ENCODE peak calls at places on chromosomes 1 and 21, in ten cellular contexts. J, P, A, N, B, O, W, T, V and E are unnamed samples.

GRCh38 chr1:71080178-71080781 is 555 bp downstream of the ZRANB2 start:
- DNase-seq in T (no peak), A (peak), W (peak), B (no peak), O (no peak), V (no peak), J (no peak), N (no peak), P (peak), E (no peak)

GRCh38 chr21:34544032-34544496 is 32.1 kb upstream of the KCNE1 start:
- DNase-seq in B (no peak), W (peak), V (peak), J (peak), O (peak), N (peak), P (peak), T (peak), A (peak), E (no peak)

GRCh38 chr1:193013707-193014106 is 45.5 kb downstream of the UCHL5 start:
- DNase-seq in O (no peak), A (no peak), W (no peak), T (no peak), B (no peak), V (no peak), P (no peak), J (no peak), N (no peak), E (no peak)

GRCh38 chr1:153542956-153543737 is 2.4 kb upstream of the S100A5 start:
- DNase-seq in O (no peak), V (no peak), B (no peak), J (no peak), N (no peak), P (no peak), A (no peak), T (no peak), W (no peak), E (no peak)

GRCh38 chr1:50917128-50917795 is 42.8 kb downstream of the FAF1 start:
- DNase-seq in T (no peak), W (no peak), P (no peak), J (no peak), B (no peak), V (no peak), A (no peak), N (no peak), O (no peak), E (no peak)

GRCh38 chr1:31944205-31945089 is 6.3 kb upstream of the PTP4A2 start:
- DNase-seq in W (peak), P (peak), N (peak), B (no peak), T (peak), J (peak), V (peak), A (peak), O (peak), E (peak)

GRCh38 chr1:174222166-174222949 is 63.0 kb downstream of the RABGAP1L start:
- DNase-seq in V (no peak), A (no peak), O (no peak), J (no peak), P (no peak), N (no peak), B (peak), T (no peak), W (no peak), E (no peak)

GRCh38 chr1:201222125-201222524 is 31.5 kb downstream of the IGFN1 start:
- DNase-seq in A (no peak), W (peak), P (no peak), B (no peak), N (no peak), J (no peak), O (no peak), V (no peak), T (no peak), E (peak)

GRCh38 chr21:33025106-33025470 is 647 bp upstream of the OLIG2 start:
- DNase-seq in O (no peak), T (peak), V (no peak), J (no peak), B (no peak), A (peak), W (no peak), N (no peak), P (no peak), E (no peak)

GRCh38 chr21:41432567-41433460 is 6.8 kb downstream of the MX1 start:
- DNase-seq in B (no peak), P (no peak), T (no peak), O (no peak), V (no peak), A (no peak), W (peak), J (no peak), N (no peak), E (peak)

GRCh38 chr1:101043776-101044175 is 18.2 kb upstream of the DPH5 start:
- DNase-seq in A (no peak), N (no peak), O (no peak), W (no peak), B (peak), P (no peak), T (no peak), J (no peak), V (no peak), E (no peak)

GRCh38 chr1:181765627-181766026 is 282.3 kb downstream of the CACNA1E start:
- DNase-seq in B (no peak), P (no peak), O (no peak), T (no peak), A (no peak), W (no peak), V (no peak), J (no peak), N (no peak), E (no peak)

GRCh38 chr1:200107004-200107470 is 79.5 kb downstream of the NR5A2 start:
- DNase-seq in N (no peak), B (no peak), W (no peak), J (no peak), O (no peak), P (no peak), V (no peak), T (no peak), A (no peak), E (no peak)

GRCh38 chr1:12450831-12451559 is 167.0 kb downstream of the DHRS3 start:
- DNase-seq in W (no peak), O (no peak), T (no peak), N (no peak), V (no peak), P (no peak), A (no peak), B (no peak), J (no peak), E (no peak)

GRCh38 chr1:200038645-200038986 is 11.1 kb downstream of the NR5A2 start:
- DNase-seq in W (peak), V (no peak), P (no peak), T (no peak), A (peak), O (no peak), N (no peak), J (no peak), B (no peak), E (no peak)

GRCh38 chr1:116777831-116778830 is 23.9 kb downstream of the CD2 start:
- DNase-seq in P (no peak), N (no peak), V (no peak), B (no peak), W (no peak), A (no peak), J (no peak), O (no peak), T (no peak), E (no peak)

GRCh38 chr1:235632538-235633219 is 16.9 kb downstream of the GNG4 start:
- DNase-seq in B (no peak), T (no peak), J (no peak), N (no peak), V (no peak), O (no peak), A (peak), W (no peak), P (no peak), E (no peak)

GRCh38 chr1:181086926-181087325 is 1.6 kb upstream of the IER5 start:
- DNase-seq in A (no peak), W (no peak), T (no peak), V (no peak), B (no peak), N (no peak), O (no peak), P (no peak), J (peak), E (no peak)

GRCh38 chr1:170214117-170214979 is 68.6 kb downstream of the NTMT2 start:
- DNase-seq in V (no peak), O (no peak), B (no peak), N (no peak), W (no peak), P (no peak), A (no peak), J (no peak), T (no peak), E (no peak)

GRCh38 chr1:227225715-227226346 is 92.5 kb downstream of the CDC42BPA start:
- DNase-seq in T (no peak), B (peak), W (no peak), J (peak), V (no peak), P (no peak), N (no peak), O (no peak), A (no peak), E (no peak)

GRCh38 chr1:166511754-166512153 is 327.5 kb upstream of the POGK start:
- DNase-seq in A (no peak), W (no peak), P (no peak), J (no peak), T (no peak), N (no peak), B (no peak), O (no peak), V (no peak), E (no peak)

GRCh38 chr21:36859744-36860501 is 106.5 kb downstream of the HLCS start:
- DNase-seq in N (no peak), J (peak), B (no peak), W (peak), T (no peak), V (peak), A (no peak), O (peak), P (peak), E (no peak)

GRCh38 chr21:45015469-45015860 is 58.9 kb upstream of the ADARB1 start:
- DNase-seq in J (no peak), B (no peak), T (no peak), W (no peak), A (no peak), N (no peak), V (no peak), O (no peak), P (no peak), E (no peak)

GRCh38 chr1:205842177-205842576 is 7.8 kb downstream of the PM20D1 start:
- DNase-seq in B (no peak), N (no peak), A (peak), W (no peak), J (no peak), O (no peak), P (no peak), T (no peak), V (no peak), E (no peak)

GRCh38 chr1:173708787-173709186 is 6.0 kb upstream of the KLHL20 start:
- DNase-seq in B (no peak), A (no peak), O (no peak), J (no peak), P (no peak), W (no peak), V (no peak), N (no peak), T (no peak), E (no peak)

GRCh38 chr21:25561668-25562641 is 45.3 kb downstream of the MRPL39 start:
- DNase-seq in P (no peak), W (peak), T (peak), J (peak), A (peak), B (no peak), N (peak), O (peak), V (peak), E (peak)

GRCh38 chr1:162678439-162678838 is 46.2 kb downstream of the DDR2 start:
- DNase-seq in J (peak), W (no peak), O (no peak), N (no peak), T (no peak), P (peak), B (no peak), A (no peak), V (no peak), E (no peak)

GRCh38 chr1:45493116-45493697 is 2.2 kb upstream of the TESK2 start:
- DNase-seq in J (peak), W (peak), V (peak), A (peak), B (no peak), N (no peak), T (peak), P (peak), O (peak), E (no peak)

GRCh38 chr1:199701731-199702130 is 325.8 kb upstream of the NR5A2 start:
- DNase-seq in W (no peak), P (no peak), A (no peak), B (no peak), O (no peak), J (no peak), T (no peak), V (no peak), N (no peak), E (no peak)

DNA sequence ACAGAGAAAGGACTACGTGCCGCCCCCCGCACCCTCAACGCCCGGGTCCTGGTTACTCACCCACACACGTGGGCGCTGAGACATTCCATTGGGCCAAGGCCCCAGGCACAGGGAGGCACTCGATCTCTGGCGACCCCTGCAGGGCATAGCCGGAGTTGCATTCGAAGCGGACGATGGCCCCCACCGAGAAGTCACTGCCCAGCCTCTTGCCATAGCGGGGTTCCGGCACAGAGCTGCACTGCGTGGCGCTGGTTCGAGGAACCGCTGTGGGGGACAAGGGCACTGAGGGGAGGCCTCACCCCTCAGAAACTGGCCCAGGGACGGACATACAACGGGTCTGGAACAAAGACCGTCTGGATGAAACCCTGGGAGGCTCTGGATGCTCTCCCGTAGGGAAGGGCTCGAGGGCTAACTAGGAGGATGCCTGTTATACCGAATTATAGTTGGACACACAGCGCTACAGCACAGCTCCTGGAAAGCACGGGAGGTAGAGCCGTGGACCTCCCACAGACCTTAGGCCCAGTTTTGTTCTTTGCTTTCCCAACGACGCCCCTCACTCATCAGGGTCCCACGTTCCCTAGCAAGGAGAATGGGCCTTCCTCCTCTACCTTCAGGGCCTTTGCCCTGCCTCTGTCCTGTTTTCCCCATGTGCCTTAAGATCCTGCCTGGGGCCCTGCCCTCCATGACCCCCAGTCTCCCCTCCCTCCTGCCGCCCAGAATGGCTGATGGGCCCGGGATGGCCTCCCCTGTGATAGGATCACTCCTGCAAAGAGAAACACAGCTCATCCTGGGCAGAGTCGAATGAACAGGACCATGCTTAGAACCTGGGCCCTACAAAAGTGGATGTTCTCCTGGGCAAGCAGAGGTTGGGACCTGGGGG is 152.8 kb downstream of the ZSCAN20 start:
- DNase-seq in J (no peak), N (no peak), V (no peak), P (no peak), W (no peak), T (no peak), O (no peak), B (no peak), A (no peak), E (peak)
- TF ChIP-seq CTCF in J (peak), N (peak), V (no peak), P (no peak), W (no peak), T (peak), O (no peak), B (no peak), A (peak), E (peak)

GRCh38 chr1:203349757-203350522 is 982 bp downstream of the FMOD start:
- DNase-seq in P (no peak), W (no peak), B (no peak), A (no peak), O (no peak), N (no peak), J (no peak), V (no peak), T (no peak), E (no peak)

GRCh38 chr1:203353486-203353885 is 2.6 kb upstream of the FMOD start:
- DNase-seq in P (no peak), O (no peak), N (no peak), A (no peak), W (no peak), V (no peak), B (no peak), J (no peak), T (no peak), E (no peak)

GRCh38 chr1:203354246-203354645 is 3.3 kb upstream of the FMOD start:
- DNase-seq in N (no peak), J (no peak), V (no peak), P (no peak), W (no peak), O (no peak), A (no peak), T (no peak), B (no peak), E (no peak)

GRCh38 chr1:203349166-203349565 is 1.8 kb downstream of the FMOD start:
- DNase-seq in V (no peak), O (no peak), P (no peak), T (no peak), N (no peak), W (no peak), A (no peak), B (no peak), J (no peak), E (no peak)

GRCh38 chr1:203351037-203351625 is at the start of gene FMOD:
- DNase-seq in N (no peak), V (peak), P (peak), O (peak), W (peak), T (no peak), J (no peak), A (peak), B (no peak), E (no peak)
- TF ChIP-seq CTCF in N (no peak), V (no peak), P (no peak), O (no peak), W (no peak), T (no peak), J (no peak), A (peak), B (peak), E (no peak)

GRCh38 chr1:231702321-231702720 is 75.7 kb downstream of the DISC1 start:
- DNase-seq in T (no peak), V (no peak), N (no peak), P (no peak), A (no peak), W (no peak), J (no peak), B (no peak), O (no peak), E (no peak)
- TF ChIP-seq CTCF in T (no peak), V (no peak), N (no peak), P (no peak), A (no peak), W (no peak), J (no peak), B (no peak), O (no peak), E (no peak)

GRCh38 chr1:56912325-56912724 is 53.5 kb downstream of the C8B start:
- DNase-seq in B (no peak), W (no peak), O (no peak), P (no peak), N (no peak), T (no peak), A (no peak), J (no peak), V (no peak), E (no peak)
- TF ChIP-seq CTCF in B (no peak), W (no peak), O (no peak), P (no peak), N (no peak), T (no peak), A (no peak), J (no peak), V (no peak), E (no peak)